ENCODE peak calls at places on chromosomes 13 and 19, in four cellular contexts. W, R, T and V are unnamed samples.

GRCh38 chr19:16052353-16052752 is 23.9 kb upstream of the TPM4 start:
- DNase-seq in W (no peak), R (no peak), T (no peak), V (no peak)

GRCh38 chr19:49857061-49857833 is 6.3 kb downstream of the PTOV1 start:
- DNase-seq in W (no peak), R (no peak), T (no peak), V (no peak)

GRCh38 chr19:47229674-47230121 is 1.3 kb downstream of the BBC3 start:
- DNase-seq in W (no peak), R (peak; percentile 61), T (peak; percentile 22), V (peak; percentile 39)

GRCh38 chr13:107866666-107867623 is 348.4 kb downstream of the LIG4 start:
- DNase-seq in W (peak; percentile 64), R (no peak), T (peak; percentile 46), V (peak; percentile 61)

GRCh38 chr19:16062789-16063188 is 13.5 kb upstream of the TPM4 start:
- DNase-seq in W (peak; percentile 75), R (peak; percentile 68), T (peak; percentile 73), V (peak; percentile 58)

GRCh38 chr13:38687246-38688229 is 661 bp downstream of the FREM2 start:
- DNase-seq in W (peak; percentile 69), R (no peak), T (no peak), V (peak; percentile 53)

GRCh38 chr19:12611361-12611699 is 610 bp downstream of the ZNF791 start:
- DNase-seq in W (peak; percentile 72), R (no peak), T (peak; percentile 81), V (peak; percentile 89)

GRCh38 chr19:31350693-31351211 is 1.5 kb upstream of the TSHZ3 start:
- DNase-seq in W (peak; percentile 70), R (no peak), T (peak; percentile 22), V (peak; percentile 81)

GRCh38 chr13:31322025-31322424 is 122.2 kb downstream of the B3GLCT start:
- DNase-seq in W (no peak), R (peak; percentile 41), T (no peak), V (peak; percentile 14)

GRCh38 chr13:23673354-23673753 is 103.1 kb downstream of the TNFRSF19 start:
- DNase-seq in W (no peak), R (no peak), T (peak; percentile 82), V (peak; percentile 49)

GRCh38 chr19:33465371-33465770 is 56.2 kb downstream of the PEPD start:
- DNase-seq in W (no peak), R (no peak), T (no peak), V (no peak)

GRCh38 chr13:36130542-36131214 is 504 bp downstream of the DCLK1 start:
- DNase-seq in W (peak; percentile 77), R (no peak), T (no peak), V (peak; percentile 29)

GRCh38 chr13:40148103-40148502 is 492.6 kb downstream of the COG6 start:
- DNase-seq in W (no peak), R (no peak), T (no peak), V (no peak)

GRCh38 chr19:14843587-14843986 is 5.1 kb downstream of the OR7A10 start:
- DNase-seq in W (no peak), R (no peak), T (no peak), V (no peak)

GRCh38 chr13:36998624-36999041 is 507 bp downstream of the ALG5 start:
- DNase-seq in W (peak; percentile 47), R (peak; percentile 29), T (no peak), V (peak; percentile 35)

GRCh38 chr19:14073232-14073924 is 792 bp downstream of the MISP3 start:
- DNase-seq in W (peak; percentile 74), R (peak; percentile 88), T (peak; percentile 80), V (peak; percentile 91)

GRCh38 chr19:18233224-18233825 is 7.1 kb upstream of the PDE4C start:
- DNase-seq in W (peak; percentile 93), R (peak; percentile 37), T (peak; percentile 69), V (peak; percentile 88)

GRCh38 chr19:5436101-5436947 is 18.9 kb upstream of the ZNRF4 start:
- DNase-seq in W (peak; percentile 96), R (no peak), T (peak; percentile 32), V (peak; percentile 68)

GRCh38 chr13:75788494-75788991 is 152.4 kb downstream of the LMO7 start:
- DNase-seq in W (no peak), R (no peak), T (peak; percentile 58), V (no peak)

DNA sequence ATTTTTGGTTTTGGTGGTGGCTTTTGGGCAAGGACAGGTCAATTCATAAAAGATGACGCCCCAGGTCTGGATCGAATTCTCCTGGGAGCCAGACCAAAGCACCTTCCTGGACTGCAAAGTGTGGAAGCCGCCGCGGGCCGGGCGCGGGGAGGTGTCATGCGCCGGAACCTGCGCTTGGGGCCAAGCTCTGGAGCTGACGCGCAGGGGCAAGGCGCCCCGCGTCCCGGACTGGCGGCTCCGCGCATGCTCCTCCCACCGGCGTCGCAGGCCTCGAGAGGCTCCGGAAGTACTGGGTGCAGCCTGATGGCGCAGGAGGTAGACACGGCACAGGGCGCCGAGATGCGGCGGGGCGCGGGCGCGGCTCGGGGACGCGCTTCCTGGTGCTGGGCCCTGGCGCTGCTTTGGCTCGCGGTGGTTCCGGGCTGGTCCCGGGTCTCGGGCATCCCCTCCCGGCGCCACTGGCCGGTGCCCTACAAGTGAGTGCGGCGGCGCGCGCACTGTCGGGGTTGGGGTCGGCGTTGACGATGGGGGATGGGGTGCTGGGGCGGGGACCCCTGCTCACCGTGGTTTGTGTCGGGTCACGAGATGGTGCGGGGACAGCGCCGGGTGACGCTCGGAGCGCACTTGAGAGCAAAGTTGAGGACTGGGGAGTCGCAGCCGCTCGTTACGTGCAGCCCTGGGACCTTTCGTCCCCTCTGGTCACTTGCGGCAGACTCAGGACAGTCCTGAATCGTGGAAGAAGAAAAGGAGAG is at the start of gene CLN5:
- DNase-seq in W (peak; percentile 96), R (peak; percentile 96), T (peak; percentile 89), V (peak; percentile 97)
- TF ChIP-seq EZH2phosphoT487 in W (no peak), R (no peak), T (no peak), V (no peak)

DNA sequence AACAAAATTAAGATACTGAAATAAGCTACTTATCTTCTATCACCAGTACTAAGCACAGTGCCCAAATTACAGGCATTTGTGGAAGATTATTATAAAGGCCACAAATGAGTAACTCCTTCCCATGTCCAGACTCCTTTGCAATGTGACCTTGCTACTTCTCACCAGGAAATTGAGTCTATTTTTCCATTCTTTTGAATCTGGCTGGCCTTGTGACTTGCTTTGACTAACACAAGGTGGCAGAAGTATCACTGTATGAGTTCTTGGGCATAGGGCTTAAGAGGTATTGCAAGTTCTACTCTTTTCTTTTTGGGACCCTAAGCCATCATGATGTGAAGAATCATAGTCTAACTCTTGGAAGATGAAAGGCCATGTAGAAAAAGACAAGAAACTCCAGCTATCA is 49.9 kb downstream of the UGGT2 start:
- DNase-seq in W (peak; percentile 53), R (no peak), T (peak; percentile 28), V (peak; percentile 12)
- TF ChIP-seq EZH2phosphoT487 in W (no peak), R (no peak), T (no peak), V (no peak)

GRCh38 chr19:4409123-4409933 is 6.9 kb downstream of the CHAF1A start:
- DNase-seq in W (peak; percentile 94), R (no peak), T (no peak), V (no peak)

GRCh38 chr19:4402171-4403004 is at the start of gene CHAF1A:
- DNase-seq in W (peak; percentile 100), R (peak; percentile 100), T (peak; percentile 98), V (peak; percentile 100)

GRCh38 chr19:4405977-4406376 is 3.5 kb downstream of the CHAF1A start:
- DNase-seq in W (no peak), R (no peak), T (no peak), V (no peak)

GRCh38 chr19:4403005-4403761 is 743 bp downstream of the CHAF1A start:
- DNase-seq in W (peak; percentile 47), R (peak; percentile 37), T (peak; percentile 1), V (no peak)

GRCh38 chr19:4406626-4407025 is 4.2 kb downstream of the CHAF1A start:
- DNase-seq in W (no peak), R (no peak), T (no peak), V (no peak)
- TF ChIP-seq EZH2phosphoT487 in W (no peak), R (no peak), T (no peak), V (no peak)

GRCh38 chr13:28136916-28137315 is 1.4 kb upstream of the PAN3 start:
- DNase-seq in W (no peak), R (peak; percentile 10), T (peak; percentile 3), V (peak; percentile 6)

GRCh38 chr13:28138012-28138755 is at the start of gene PAN3:
- DNase-seq in W (peak; percentile 91), R (peak; percentile 95), T (peak; percentile 83), V (peak; percentile 97)

GRCh38 chr13:28140433-28141125 is 2.2 kb downstream of the PAN3 start:
- DNase-seq in W (peak; percentile 52), R (no peak), T (peak; percentile 50), V (peak; percentile 6)

GRCh38 chr13:28137556-28137955 is 789 bp upstream of the PAN3 start:
- DNase-seq in W (no peak), R (no peak), T (peak; percentile 8), V (no peak)

DNA sequence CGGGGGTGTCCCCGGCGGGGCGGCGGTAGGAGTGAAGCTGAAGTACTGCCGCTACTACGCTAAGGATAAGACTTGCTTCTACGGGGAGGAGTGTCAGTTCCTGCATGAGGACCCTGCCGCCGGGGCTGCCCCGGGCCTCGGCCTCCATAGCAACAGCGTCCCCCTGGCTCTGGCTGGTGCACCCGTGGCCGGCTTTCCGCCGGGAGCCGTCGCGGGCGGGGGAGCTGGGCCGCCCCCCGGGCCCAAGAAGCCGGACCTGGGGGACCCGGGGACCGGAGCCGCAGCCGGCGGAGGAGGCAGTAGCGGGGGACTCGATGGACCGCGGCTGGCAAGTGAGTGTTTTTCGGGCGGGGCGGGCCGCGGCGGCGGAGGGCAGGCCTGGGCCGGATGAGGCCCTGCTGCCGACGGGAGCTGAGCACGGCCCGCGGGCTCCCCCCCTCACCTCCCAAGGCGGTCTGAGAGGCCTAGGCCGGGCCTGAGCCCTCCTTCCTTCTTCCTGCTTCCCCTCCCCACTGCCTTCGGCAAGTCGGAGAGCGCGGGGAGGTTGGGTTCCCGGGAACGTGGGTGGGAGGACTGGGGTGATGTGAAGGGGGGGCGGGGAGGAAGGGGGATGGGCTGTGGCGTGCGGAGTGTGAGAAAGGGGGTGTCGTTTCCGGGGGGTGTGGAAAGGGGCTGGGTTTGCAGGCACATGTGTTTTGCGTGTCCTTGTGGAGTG is 568 bp downstream of the PAN3 start:
- DNase-seq in W (peak; percentile 85), R (peak; percentile 84), T (peak; percentile 74), V (peak; percentile 93)
- TF ChIP-seq EZH2phosphoT487 in W (no peak), R (no peak), T (no peak), V (no peak)

GRCh38 chr13:80036845-80037504 is 304.0 kb downstream of the SPRY2 start:
- DNase-seq in W (no peak), R (no peak), T (no peak), V (no peak)

GRCh38 chr13:80039000-80039399 is 301.9 kb downstream of the SPRY2 start:
- DNase-seq in W (no peak), R (no peak), T (no peak), V (no peak)

GRCh38 chr13:80040219-80040976 is 300.5 kb downstream of the SPRY2 start:
- DNase-seq in W (no peak), R (no peak), T (peak; percentile 95), V (peak; percentile 75)

GRCh38 chr13:80037505-80037888 is 303.4 kb downstream of the SPRY2 start:
- DNase-seq in W (no peak), R (no peak), T (peak; percentile 84), V (peak; percentile 5)

GRCh38 chr13:80038371-80038770 is 302.6 kb downstream of the SPRY2 start:
- DNase-seq in W (no peak), R (no peak), T (no peak), V (no peak)
- TF ChIP-seq EZH2phosphoT487 in W (no peak), R (no peak), T (no peak), V (no peak)